ENCODE peak calls at places on chromosome 17, in seven cellular contexts. T is H7, X is esophagus muscularis mucosa, S is OCI-LY7, Q is fibroblast of lung, K is neural progenitor cell, R is GM23248. W is an unnamed sample.

GRCh38 chr17:78779848-78780247 is 2.2 kb downstream of the CYTH1 start:
- DNase-seq in T (no peak), X (no peak), S (peak; percentile 83), Q (no peak), K (peak; percentile 41), R (no peak), W (peak; percentile 39)

GRCh38 chr17:64573214-64573613 is 66.4 kb downstream of the CEP95 start:
- DNase-seq in T (no peak), X (no peak), S (no peak), Q (no peak), K (no peak), R (peak; percentile 54), W (no peak)

GRCh38 chr17:72118588-72119279 is 2.1 kb upstream of the SOX9 start:
- DNase-seq in T (peak; percentile 75), X (no peak), S (peak; percentile 54), Q (peak; percentile 91), K (peak; percentile 84), R (peak; percentile 85), W (peak; percentile 90)

GRCh38 chr17:17382060-17382449 is 78.9 kb downstream of the NT5M start:
- DNase-seq in T (no peak), X (no peak), S (no peak), Q (no peak), K (no peak), R (no peak), W (no peak)

GRCh38 chr17:64147110-64148016 is 17.4 kb upstream of the ERN1 start:
- DNase-seq in T (peak; percentile 46), X (no peak), S (peak; percentile 55), Q (peak; percentile 61), K (no peak), R (peak; percentile 36), W (no peak)

GRCh38 chr17:65522751-65523404 is 38.6 kb downstream of the AXIN2 start:
- DNase-seq in T (no peak), X (no peak), S (no peak), Q (no peak), K (no peak), R (no peak), W (no peak)

GRCh38 chr17:9768381-9768934 is 22.9 kb downstream of the DHRS7C start:
- DNase-seq in T (peak; percentile 56), X (no peak), S (peak; percentile 50), Q (peak; percentile 39), K (peak; percentile 56), R (peak; percentile 59), W (peak; percentile 41)

GRCh38 chr17:30170415-30170987 is 53.9 kb downstream of the NSRP1 start:
- DNase-seq in T (no peak), X (no peak), S (no peak), Q (no peak), K (no peak), R (no peak), W (peak; percentile 86)

GRCh38 chr17:44911133-44912001 is 3.9 kb downstream of the GFAP start:
- DNase-seq in T (peak; percentile 96), X (no peak), S (peak; percentile 56), Q (peak; percentile 44), K (peak; percentile 84), R (peak; percentile 73), W (peak; percentile 39)

GRCh38 chr17:1039511-1040215 is 42.7 kb downstream of the TIMM22 start:
- DNase-seq in T (peak; percentile 73), X (peak; percentile 94), S (no peak), Q (no peak), K (no peak), R (no peak), W (peak; percentile 15)

GRCh38 chr17:81207610-81208581 is 14.9 kb downstream of the CEP131 start:
- DNase-seq in T (no peak), X (no peak), S (peak; percentile 94), Q (no peak), K (no peak), R (peak; percentile 9), W (no peak)

GRCh38 chr17:82269882-82270500 is 3.5 kb downstream of the CSNK1D start:
- DNase-seq in T (no peak), X (no peak), S (no peak), Q (no peak), K (no peak), R (no peak), W (no peak)

GRCh38 chr17:30395398-30396022 is 16.8 kb downstream of the CPD start:
- DNase-seq in T (no peak), X (no peak), S (no peak), Q (no peak), K (no peak), R (no peak), W (no peak)

GRCh38 chr17:78862073-78863023 is 21.7 kb upstream of the USP36 start:
- DNase-seq in T (no peak), X (peak; percentile 97), S (no peak), Q (peak; percentile 99), K (no peak), R (peak; percentile 99), W (peak; percentile 83)

GRCh38 chr17:72616457-72616856 is 476.0 kb downstream of the SLC39A11 start:
- DNase-seq in T (peak; percentile 67), X (no peak), S (no peak), Q (no peak), K (peak; percentile 44), R (no peak), W (no peak)

GRCh38 chr17:30236807-30237206 is 1.3 kb upstream of the SLC6A4 start:
- DNase-seq in T (peak; percentile 83), X (no peak), S (no peak), Q (peak; percentile 39), K (peak; percentile 83), R (peak; percentile 74), W (peak; percentile 60)

GRCh38 chr17:66885417-66885816 is 50.5 kb downstream of the CACNG5 start:
- DNase-seq in T (no peak), X (no peak), S (no peak), Q (no peak), K (no peak), R (no peak), W (no peak)

GRCh38 chr17:9401434-9401833 is 174.2 kb downstream of the STX8 start:
- DNase-seq in T (no peak), X (no peak), S (no peak), Q (no peak), K (no peak), R (peak; percentile 43), W (peak; percentile 96)

GRCh38 chr17:55324296-55324978 is 59.7 kb downstream of the HLF start:
- DNase-seq in T (no peak), X (no peak), S (peak; percentile 17), Q (no peak), K (no peak), R (no peak), W (no peak)

GRCh38 chr17:36645358-36645757 is 44.0 kb downstream of the MRM1 start:
- DNase-seq in T (no peak), X (no peak), S (no peak), Q (no peak), K (no peak), R (no peak), W (no peak)

GRCh38 chr17:31211352-31212012 is 85.6 kb downstream of the OMG start:
- DNase-seq in T (no peak), X (no peak), S (no peak), Q (no peak), K (no peak), R (peak; percentile 47), W (peak; percentile 76)

GRCh38 chr17:44324092-44324570 is 492 bp downstream of the SLC25A39 start:
- DNase-seq in T (peak; percentile 37), X (no peak), S (no peak), Q (no peak), K (peak; percentile 53), R (peak; percentile 61), W (peak; percentile 34)

GRCh38 chr17:62150471-62150870 is 85.4 kb upstream of the MED13 start:
- DNase-seq in T (no peak), X (no peak), S (no peak), Q (no peak), K (no peak), R (no peak), W (peak; percentile 77)

GRCh38 chr17:28745052-28745776 is 1.4 kb downstream of the TRAF4 start:
- DNase-seq in T (peak; percentile 83), X (no peak), S (peak; percentile 71), Q (peak; percentile 51), K (peak; percentile 85), R (peak; percentile 80), W (peak; percentile 62)

GRCh38 chr17:28746611-28747045 is 2.8 kb downstream of the TRAF4 start:
- DNase-seq in T (peak; percentile 73), X (no peak), S (no peak), Q (no peak), K (peak; percentile 63), R (no peak), W (no peak)

GRCh38 chr17:28747046-28747691 is 3.4 kb downstream of the TRAF4 start:
- DNase-seq in T (peak; percentile 63), X (no peak), S (no peak), Q (no peak), K (no peak), R (no peak), W (peak; percentile 71)

GRCh38 chr17:28744802-28745051 is 916 bp downstream of the TRAF4 start:
- DNase-seq in T (no peak), X (no peak), S (peak; percentile 39), Q (no peak), K (no peak), R (no peak), W (no peak)

DNA sequence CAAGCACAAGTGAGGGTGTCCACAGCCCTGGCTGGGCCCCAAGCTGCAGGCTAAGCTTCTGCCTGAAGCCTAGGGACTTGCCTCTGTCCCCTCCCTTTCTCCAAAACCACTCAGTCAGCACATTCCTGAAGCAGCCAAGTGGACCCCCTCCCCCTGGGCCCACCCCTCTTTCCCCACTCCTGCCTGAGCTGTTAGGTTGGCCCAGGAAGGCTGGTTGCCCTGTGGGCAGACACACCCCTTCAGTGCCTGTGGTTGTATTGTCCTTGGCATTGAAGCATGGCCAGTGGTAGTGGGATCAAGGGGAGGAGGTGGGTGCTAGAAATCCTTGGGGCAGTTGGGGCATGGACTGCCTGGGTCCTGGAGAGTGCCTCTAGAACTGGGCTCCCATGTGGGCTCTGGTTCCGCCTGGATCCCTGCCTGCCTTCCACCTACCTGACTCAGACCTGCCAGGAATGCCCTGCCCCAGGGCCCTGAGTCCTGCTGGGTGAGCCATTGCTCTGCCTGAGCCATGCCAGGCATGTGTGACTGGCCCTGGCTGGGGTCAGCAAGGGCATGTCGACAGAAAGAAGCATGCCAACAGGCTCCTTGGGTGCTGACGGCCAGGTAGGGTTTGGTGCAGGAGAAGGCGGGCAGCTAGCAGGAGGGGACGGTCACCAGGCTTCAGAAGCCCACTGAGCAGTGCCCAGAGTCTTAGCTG is 2.1 kb downstream of the TRAF4 start:
- DNase-seq in T (peak; percentile 69), X (no peak), S (no peak), Q (no peak), K (no peak), R (peak; percentile 74), W (peak; percentile 96)
- H3K4me3 ChIP-seq in T (peak overlapping the region; percentile 90), X (no peak overlapping the region), S (peak overlapping the region; percentile 98), Q (peak overlapping the region; percentile 78), K (peak overlapping the region; percentile 78), R (peak overlapping the region; percentile 86), W (peak overlapping the region; percentile 88)

GRCh38 chr17:48574523-48575065 is 3.6 kb downstream of the HOXB4 start:
- DNase-seq in T (no peak), X (no peak), S (no peak), Q (no peak), K (no peak), R (no peak), W (no peak)
- H3K4me3 ChIP-seq in T (no peak overlapping the region), X (peak overlapping the region; percentile 78), S (no peak overlapping the region), Q (peak overlapping the region; percentile 25), K (no peak overlapping the region), R (no peak overlapping the region), W (no peak overlapping the region)

GRCh38 chr17:49890077-49890821 is 42.4 kb upstream of the TAC4 start:
- DNase-seq in T (peak; percentile 92), X (no peak), S (no peak), Q (no peak), K (peak; percentile 62), R (no peak), W (no peak)
- H3K4me3 ChIP-seq in T (no peak overlapping the region), X (no peak overlapping the region), S (no peak overlapping the region), Q (no peak overlapping the region), K (no peak overlapping the region), R (no peak overlapping the region), W (no peak overlapping the region)

GRCh38 chr17:8315740-8316217 is 5.7 kb downstream of the ARHGEF15 start:
- DNase-seq in T (peak; percentile 86), X (no peak), S (no peak), Q (no peak), K (peak; percentile 68), R (no peak), W (peak; percentile 24)
- H3K4me3 ChIP-seq in T (peak overlapping the region; percentile 66), X (no peak overlapping the region), S (no peak overlapping the region), Q (no peak overlapping the region), K (peak overlapping the region; percentile 56), R (no peak overlapping the region), W (no peak overlapping the region)

W was measured in epithelial cell of esophagus.